ENCODE peak calls at places on chromosomes 5 and 9, in ten cellular contexts. X, I, J, Z, R, N, U, P, E and K are unnamed samples.

GRCh38 chr5:93430673-93431192 is 150.3 kb downstream of the NR2F1-AS1 start:
- DNase-seq in X (no peak), I (no peak), J (no peak), Z (no peak), R (no peak), N (no peak), U (no peak), P (no peak), E (no peak), K (no peak)

GRCh38 chr5:175457466-175457865 is 13.5 kb upstream of the DRD1 start:
- DNase-seq in X (no peak), I (no peak), J (no peak), Z (no peak), R (no peak), N (no peak), U (no peak), P (no peak), E (no peak), K (no peak)

GRCh38 chr5:174348582-174348981 is 303.1 kb downstream of the NSG2 start:
- DNase-seq in X (no peak), I (no peak), J (no peak), Z (no peak), R (no peak), N (no peak), U (no peak), P (no peak), E (no peak), K (no peak)

GRCh38 chr5:36878421-36879088 is 2.0 kb downstream of the NIPBL start:
- DNase-seq in X (peak), I (no peak), J (no peak), Z (no peak), R (peak), N (no peak), U (no peak), P (no peak), E (no peak), K (no peak)

GRCh38 chr9:87530716-87531115 is 33.0 kb downstream of the DAPK1 start:
- DNase-seq in X (no peak), I (no peak), J (no peak), Z (no peak), R (no peak), N (no peak), U (no peak), P (no peak), E (no peak), K (no peak)

GRCh38 chr5:117089001-117089400 is 514.4 kb upstream of the SEMA6A start:
- DNase-seq in X (no peak), I (no peak), J (no peak), Z (no peak), R (no peak), N (no peak), U (no peak), P (no peak), E (no peak), K (no peak)

GRCh38 chr5:135344351-135344750 is 54.7 kb downstream of the MACROH2A1 start:
- DNase-seq in X (no peak), I (no peak), J (no peak), Z (no peak), R (no peak), N (no peak), U (no peak), P (no peak), E (no peak), K (no peak)

GRCh38 chr9:82421498-82421897 is 432.9 kb downstream of the SPATA31D1 start:
- DNase-seq in X (no peak), I (no peak), J (no peak), Z (no peak), R (peak), N (no peak), U (no peak), P (no peak), E (no peak), K (no peak)

GRCh38 chr5:139335811-139336210 is 5.8 kb upstream of the PAIP2 start:
- DNase-seq in X (no peak), I (no peak), J (no peak), Z (no peak), R (no peak), N (no peak), U (no peak), P (no peak), E (no peak), K (no peak)

GRCh38 chr5:84260140-84260539 is 124.5 kb downstream of the EDIL3 start:
- DNase-seq in X (no peak), I (no peak), J (no peak), Z (no peak), R (no peak), N (no peak), U (no peak), P (no peak), E (no peak), K (no peak)

GRCh38 chr5:95823241-95823737 is 763 bp upstream of the GLRX start:
- DNase-seq in X (no peak), I (no peak), J (no peak), Z (no peak), R (no peak), N (no peak), U (no peak), P (no peak), E (no peak), K (no peak)

GRCh38 chr5:16051246-16051645 is 128.3 kb downstream of the MARCHF11 start:
- DNase-seq in X (no peak), I (no peak), J (no peak), Z (no peak), R (no peak), N (no peak), U (no peak), P (no peak), E (no peak), K (no peak)

GRCh38 chr5:8884029-8884428 is 661.8 kb downstream of the SEMA5A start:
- DNase-seq in X (no peak), I (no peak), J (no peak), Z (no peak), R (peak), N (no peak), U (no peak), P (no peak), E (no peak), K (no peak)

GRCh38 chr5:137209232-137209810 is 289.8 kb downstream of the SPOCK1 start:
- DNase-seq in X (no peak), I (no peak), J (no peak), Z (no peak), R (no peak), N (no peak), U (no peak), P (no peak), E (no peak), K (no peak)

GRCh38 chr9:78892182-78892581 is 595.3 kb downstream of the PSAT1 start:
- DNase-seq in X (no peak), I (no peak), J (no peak), Z (no peak), R (no peak), N (no peak), U (no peak), P (no peak), E (no peak), K (no peak)

GRCh38 chr5:154165886-154166285 is 24.6 kb upstream of the GALNT10 start:
- DNase-seq in X (no peak), I (no peak), J (no peak), Z (no peak), R (no peak), N (no peak), U (no peak), P (no peak), E (no peak), K (no peak)

GRCh38 chr5:94849821-94850736 is 231.6 kb downstream of the SLF1 start:
- DNase-seq in X (peak), I (no peak), J (peak), Z (peak), R (peak), N (no peak), U (no peak), P (peak), E (no peak), K (peak)

GRCh38 chr9:113428062-113428600 is 17.6 kb downstream of the C9orf43 start:
- DNase-seq in X (no peak), I (no peak), J (no peak), Z (no peak), R (peak), N (no peak), U (no peak), P (no peak), E (no peak), K (no peak)

GRCh38 chr5:76292923-76293322 is 110.2 kb upstream of the IQGAP2 start:
- DNase-seq in X (no peak), I (no peak), J (no peak), Z (no peak), R (no peak), N (no peak), U (no peak), P (no peak), E (no peak), K (no peak)

GRCh38 chr5:127673401-127673800 is 24.5 kb downstream of the CTXN3 start:
- DNase-seq in X (no peak), I (no peak), J (no peak), Z (no peak), R (peak), N (no peak), U (no peak), P (no peak), E (no peak), K (no peak)

GRCh38 chr9:97854696-97855485 is 1.9 kb downstream of the FOXE1 start:
- DNase-seq in X (no peak), I (no peak), J (no peak), Z (no peak), R (no peak), N (no peak), U (no peak), P (no peak), E (no peak), K (no peak)

GRCh38 chr9:18947772-18948391 is 85.1 kb downstream of the SAXO1 start:
- DNase-seq in X (no peak), I (no peak), J (no peak), Z (no peak), R (no peak), N (no peak), U (no peak), P (no peak), E (no peak), K (no peak)

GRCh38 chr5:123450114-123450513 is 26.9 kb upstream of the CEP120 start:
- DNase-seq in X (no peak), I (no peak), J (no peak), Z (no peak), R (no peak), N (no peak), U (no peak), P (no peak), E (no peak), K (no peak)